ENCODE peak calls at places on chromosomes 13 and 19, in four cellular contexts. Z, V, B and D are unnamed samples.

GRCh38 chr19:57803594-57804325 is 11.0 kb downstream of the ZNF552 start:
- DNase-seq in Z (no peak), B (no peak), V (peak; percentile 99), D (no peak)

GRCh38 chr19:30076751-30077670 is 135.0 kb downstream of the URI1 start:
- DNase-seq in Z (no peak), V (no peak), B (no peak), D (no peak)

GRCh38 chr19:4547303-4548237 is 7.7 kb upstream of the LRG1 start:
- DNase-seq in B (no peak), Z (peak; percentile 77), V (no peak), D (no peak)

GRCh38 chr13:63299995-63300394 is 1884.3 kb upstream of the PCDH20 start:
- DNase-seq in V (no peak), Z (no peak), B (no peak), D (no peak)

GRCh38 chr19:21835429-21835809 is 563 bp downstream of the ZNF43 start:
- DNase-seq in B (peak; percentile 72), V (no peak), Z (peak; percentile 46), D (no peak)

GRCh38 chr19:41530761-41531301 is 45.1 kb upstream of the CEACAM21 start:
- DNase-seq in B (no peak), Z (no peak), V (no peak), D (no peak)

GRCh38 chr13:97310809-97311436 is 88.8 kb downstream of the MBNL2 start:
- DNase-seq in Z (no peak), V (no peak), B (no peak), D (no peak)

GRCh38 chr19:10173527-10173926 is 21.2 kb downstream of the DNMT1 start:
- DNase-seq in V (peak; percentile 10), Z (no peak), B (peak; percentile 11), D (no peak)

GRCh38 chr13:53298426-53298825 is 269.8 kb downstream of the OLFM4 start:
- DNase-seq in V (no peak), Z (no peak), B (no peak), D (no peak)

GRCh38 chr19:1814833-1815604 is 2.9 kb upstream of the ATP8B3 start:
- DNase-seq in V (no peak), B (peak; percentile 68), Z (no peak), D (no peak)

GRCh38 chr19:43847884-43848283 is 20.8 kb downstream of the ZNF283 start:
- DNase-seq in Z (no peak), B (no peak), V (no peak), D (no peak)

GRCh38 chr13:50494110-50494509 is 349.4 kb downstream of the DLEU7 start:
- DNase-seq in Z (no peak), V (no peak), B (no peak), D (no peak)

GRCh38 chr19:34336781-34337271 is 28.2 kb upstream of the GPI start:
- DNase-seq in B (no peak), Z (no peak), V (no peak), D (no peak)

GRCh38 chr13:101049166-101049850 is 367.0 kb downstream of the NALCN start:
- DNase-seq in Z (no peak), V (peak; percentile 43), B (no peak), D (no peak)

GRCh38 chr19:9850235-9850959 is 15.3 kb downstream of the PIN1 start:
- DNase-seq in Z (no peak), V (no peak), B (no peak), D (no peak)

GRCh38 chr19:48321622-48322591 is 3.4 kb upstream of the EMP3 start:
- DNase-seq in V (peak; percentile 94), B (peak; percentile 100), Z (peak; percentile 99), D (peak; percentile 99)

GRCh38 chr19:12806242-12807131 is at the start of gene RNASEH2A:
- DNase-seq in B (peak; percentile 98), V (peak; percentile 80), Z (peak; percentile 94), D (peak; percentile 91)

GRCh38 chr19:30293051-30293785 is 79.0 kb upstream of the ZNF536 start:
- DNase-seq in V (no peak), B (no peak), Z (no peak), D (no peak)

GRCh38 chr13:30441304-30441703 is 19.0 kb downstream of the UBE2L5 start:
- DNase-seq in B (no peak), Z (no peak), V (peak; percentile 28), D (no peak)

GRCh38 chr13:48564046-48564445 is 31.2 kb upstream of the RCBTB2 start:
- DNase-seq in V (no peak), Z (no peak), B (no peak), D (no peak)

GRCh38 chr13:41177616-41178015 is 16.8 kb downstream of the KBTBD7 start:
- DNase-seq in Z (no peak), V (no peak), B (no peak), D (no peak)

GRCh38 chr19:13835791-13836723 is 40.8 kb downstream of the ZSWIM4 start:
- DNase-seq in B (peak; percentile 93), V (no peak), Z (peak; percentile 82), D (peak; percentile 62)

GRCh38 chr13:31956944-31957644 is 74.5 kb upstream of the FRY start:
- DNase-seq in B (no peak), V (no peak), Z (no peak), D (no peak)

GRCh38 chr19:6849876-6850275 is 37.5 kb upstream of the ADGRE1 start:
- DNase-seq in Z (no peak), B (no peak), V (no peak), D (no peak)

GRCh38 chr19:45351401-45351952 is 10.9 kb downstream of the KLC3 start:
- DNase-seq in Z (no peak), B (no peak), V (no peak), D (no peak)

GRCh38 chr13:28413999-28414398 is 80.9 kb downstream of the FLT1 start:
- DNase-seq in V (no peak), Z (no peak), B (no peak), D (no peak)

GRCh38 chr19:33734913-33735312 is 61.8 kb upstream of the KCTD15 start:
- DNase-seq in B (no peak), V (no peak), Z (no peak), D (no peak)

GRCh38 chr13:22812793-22813192 is 368.0 kb upstream of the SGCG start:
- DNase-seq in V (no peak), B (no peak), Z (no peak), D (peak; percentile 25)

GRCh38 chr19:35334064-35334753 is 5.2 kb downstream of the CD22 start:
- DNase-seq in V (no peak), B (no peak), Z (no peak), D (no peak)

GRCh38 chr13:19060311-19061002 is 121.2 kb downstream of the TUBA3C start:
- DNase-seq in B (peak; percentile 32), Z (no peak), V (no peak), D (no peak)

GRCh38 chr13:25771641-25772478 is 280.0 kb downstream of the SHISA2 start:
- DNase-seq in Z (no peak), V (peak; percentile 55), B (no peak), D (no peak)

GRCh38 chr19:45069056-45069455 is 7.2 kb downstream of the ZNF296 start:
- DNase-seq in V (no peak), B (no peak), Z (no peak), D (peak; percentile 21)

GRCh38 chr13:27283906-27284523 is 13.4 kb downstream of the RASL11A start:
- DNase-seq in Z (no peak), V (no peak), B (no peak), D (no peak)

GRCh38 chr13:43300817-43301216 is 277.4 kb downstream of the DNAJC15 start:
- DNase-seq in V (no peak), Z (no peak), B (no peak), D (no peak)

GRCh38 chr13:36891752-36892151 is 28.3 kb downstream of the SMAD9 start:
- DNase-seq in B (no peak), V (no peak), Z (no peak), D (no peak)

GRCh38 chr13:21736926-21737325 is 66.1 kb downstream of the FGF9 start:
- DNase-seq in V (no peak), Z (no peak), B (no peak), D (no peak)

GRCh38 chr19:49853852-49854849 is 3.2 kb downstream of the PTOV1 start:
- DNase-seq in Z (peak; percentile 48), B (peak; percentile 80), V (no peak), D (no peak)

GRCh38 chr19:49855676-49856573 is 5.0 kb downstream of the PTOV1 start:
- DNase-seq in V (no peak), B (peak; percentile 65), Z (no peak), D (no peak)

GRCh38 chr19:49856574-49857021 is 5.6 kb downstream of the PTOV1 start:
- DNase-seq in Z (no peak), B (peak; percentile 73), V (no peak), D (no peak)

GRCh38 chr19:49854861-49855263 is 3.9 kb downstream of the PTOV1 start:
- DNase-seq in B (peak; percentile 72), Z (no peak), V (no peak), D (no peak)

GRCh38 chr19:49855277-49855675 is 4.3 kb downstream of the PTOV1 start:
- DNase-seq in B (peak; percentile 59), V (no peak), Z (no peak), D (no peak)
- H3K36me3 ChIP-seq in B (peaks cover 60% of the 10 kb centered on the region), V (no peaks in the 10 kb centered on the region), Z (peaks cover 54% of the 10 kb centered on the region), D (peaks cover 58% of the 10 kb centered on the region)

GRCh38 chr13:75796825-75797224 is 160.7 kb downstream of the LMO7 start:
- DNase-seq in V (no peak), B (no peak), Z (no peak), D (no peak)
- H3K36me3 ChIP-seq in V (peaks cover 44% of the 10 kb centered on the region), B (peaks cover 11% of the 10 kb centered on the region), Z (peaks cover 32% of the 10 kb centered on the region), D (peaks cover 16% of the 10 kb centered on the region)

DNA sequence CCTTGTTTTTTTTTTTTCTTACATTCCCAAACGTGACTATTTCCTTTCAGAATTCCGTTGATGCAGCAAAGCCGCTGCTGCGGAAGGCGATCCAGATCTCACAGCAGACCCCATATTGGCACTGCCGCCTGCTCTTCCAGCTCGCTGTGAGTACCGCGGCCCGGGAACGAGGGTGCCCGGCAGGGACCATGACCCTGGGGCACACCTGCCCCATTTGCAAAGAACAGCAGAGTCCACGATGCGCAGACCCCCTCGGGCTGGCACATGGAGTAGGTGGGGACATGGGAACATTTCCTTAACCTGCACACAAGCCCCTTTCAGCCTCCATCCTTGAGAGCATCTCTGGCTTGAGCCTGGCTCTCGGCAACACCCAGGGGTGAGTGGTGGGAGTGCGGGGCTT is 16.5 kb downstream of the MAU2 start:
- DNase-seq in V (no peak), B (no peak), Z (no peak), D (no peak)
- H3K36me3 ChIP-seq in V (peaks cover 26% of the 10 kb centered on the region), B (peaks cover 100% of the 10 kb centered on the region), Z (peaks cover 98% of the 10 kb centered on the region), D (peaks cover 82% of the 10 kb centered on the region)

DNA sequence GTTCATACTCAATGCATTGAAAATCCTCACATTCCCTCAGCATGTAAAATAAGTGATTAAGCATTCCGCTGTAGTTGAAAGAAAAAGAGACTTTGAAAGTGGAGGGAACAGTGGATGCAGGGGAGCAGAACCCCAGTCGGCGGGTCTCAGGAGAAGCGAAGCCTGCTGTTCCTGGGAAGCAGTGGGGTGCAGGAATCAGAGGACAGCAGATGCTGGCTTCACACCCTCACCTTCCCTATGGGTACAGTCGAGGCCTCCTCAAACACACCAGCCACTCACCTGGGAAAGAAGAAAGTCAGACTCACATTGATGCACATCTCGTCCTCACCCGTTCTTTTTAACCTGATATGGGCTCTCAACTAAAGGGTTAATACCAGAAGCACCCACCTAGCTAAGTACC is 38.2 kb downstream of the COL4A2 start:
- DNase-seq in V (no peak), Z (no peak), B (no peak), D (no peak)
- H3K36me3 ChIP-seq in V (peaks cover 18% of the 10 kb centered on the region), Z (no peaks in the 10 kb centered on the region), B (no peaks in the 10 kb centered on the region), D (no peaks in the 10 kb centered on the region)